ENCODE peak calls at places on chromosomes 3 and 15, in five cellular contexts. U is mucosa of descending colon, R is psoas muscle, E is A673, K is suprapubic skin. Y is an unnamed sample. For H3K4me1, the result is how much of the 10 kb centered on the place peaks cover.

GRCh38 chr15:77599899-77600298 is 32.8 kb downstream of the LINGO1 start:
- DNase-seq in U (peak), R (no peak), E (peak), K (no peak), Y (no peak)

GRCh38 chr3:60588806-60589205 is 662.4 kb downstream of the FHIT start:
- DNase-seq in U (no peak), R (no peak), E (no peak), K (no peak), Y (no peak)

GRCh38 chr15:61687124-61687523 is 373.1 kb downstream of the VPS13C start:
- DNase-seq in U (no peak), R (no peak), E (no peak), K (no peak), Y (no peak)

GRCh38 chr3:179933079-179933478 is 103.7 kb downstream of the PEX5L start:
- DNase-seq in U (no peak), R (no peak), E (no peak), K (no peak), Y (no peak)

GRCh38 chr3:57086201-57086600 is 25.7 kb downstream of the SPATA12 start:
- DNase-seq in U (no peak), R (no peak), E (no peak), K (no peak), Y (no peak)

GRCh38 chr15:48590704-48591103 is 54.8 kb downstream of the FBN1 start:
- DNase-seq in U (no peak), R (no peak), E (no peak), K (no peak), Y (no peak)

GRCh38 chr3:50156991-50157493 is 1.9 kb downstream of the SEMA3F start:
- DNase-seq in U (peak), R (no peak), E (no peak), K (no peak), Y (no peak)

GRCh38 chr15:68312701-68313204 is 35.2 kb downstream of the FEM1B start:
- DNase-seq in U (no peak), R (no peak), E (no peak), K (peak), Y (no peak)

GRCh38 chr3:159711560-159712333 is 276.9 kb upstream of the IL12A start:
- DNase-seq in U (no peak), R (no peak), E (peak), K (no peak), Y (peak)

GRCh38 chr3:49723301-49723630 is 485 bp downstream of the GMPPB start:
- DNase-seq in U (peak), R (peak), E (peak), K (peak), Y (no peak)

GRCh38 chr3:187778726-187779125 is 33.5 kb upstream of the BCL6 start:
- DNase-seq in U (no peak), R (no peak), E (no peak), K (no peak), Y (no peak)

GRCh38 chr3:115808816-115809215 is 185.5 kb downstream of the GAP43 start:
- DNase-seq in U (no peak), R (no peak), E (no peak), K (no peak), Y (no peak)

GRCh38 chr15:44712108-44713005 is 1.0 kb downstream of the B2M start:
- DNase-seq in U (peak), R (peak), E (peak), K (peak), Y (peak)

GRCh38 chr3:44885618-44886017 is 11.2 kb downstream of the TGM4 start:
- DNase-seq in U (no peak), R (no peak), E (peak), K (no peak), Y (no peak)

GRCh38 chr3:57966823-57967222 is 41.4 kb upstream of the FLNB start:
- DNase-seq in U (no peak), R (no peak), E (no peak), K (no peak), Y (no peak)

GRCh38 chr15:65583701-65584100 is 27.2 kb downstream of the INTS14 start:
- DNase-seq in U (peak), R (no peak), E (no peak), K (no peak), Y (no peak)

GRCh38 chr3:150469031-150469930 is 61.2 kb downstream of the TSC22D2 start:
- DNase-seq in U (peak), R (peak), E (peak), K (no peak), Y (no peak)

GRCh38 chr15:68376447-68377060 is 55.4 kb downstream of the ITGA11 start:
- DNase-seq in U (no peak), R (no peak), E (no peak), K (peak), Y (no peak)

GRCh38 chr15:40929730-40930429 is 740 bp downstream of the DLL4 start:
- DNase-seq in U (peak), R (peak), E (no peak), K (no peak), Y (no peak)

GRCh38 chr15:77251662-77252061 is 168.2 kb downstream of the PEAK1 start:
- DNase-seq in U (no peak), R (no peak), E (peak), K (no peak), Y (no peak)

GRCh38 chr3:131775660-131776059 is 259.2 kb downstream of the CPNE4 start:
- DNase-seq in U (no peak), R (no peak), E (no peak), K (no peak), Y (no peak)

GRCh38 chr3:178117641-178118040 is 418.6 kb upstream of the KCNMB2 start:
- DNase-seq in U (no peak), R (no peak), E (no peak), K (no peak), Y (no peak)

GRCh38 chr3:78004578-78004977 is 964.7 kb downstream of the ROBO2 start:
- DNase-seq in U (no peak), R (no peak), E (no peak), K (no peak), Y (no peak)

GRCh38 chr15:77019476-77020331 is 24.8 kb downstream of the PSTPIP1 start:
- DNase-seq in U (no peak), R (peak), E (no peak), K (no peak), Y (no peak)

GRCh38 chr3:67593761-67594234 is 60.6 kb downstream of the SUCLG2 start:
- DNase-seq in U (peak), R (no peak), E (no peak), K (no peak), Y (no peak)

GRCh38 chr3:184145120-184145524 is 10.0 kb downstream of the EIF2B5 start:
- DNase-seq in U (peak), R (peak), E (peak), K (no peak), Y (no peak)

GRCh38 chr3:13420817-13421755 is 964 bp upstream of the NUP210 start:
- DNase-seq in U (peak), R (peak), E (no peak), K (no peak), Y (no peak)

GRCh38 chr3:27726240-27726639 is 4.1 kb upstream of the EOMES start:
- DNase-seq in U (no peak), R (no peak), E (no peak), K (no peak), Y (no peak)

GRCh38 chr3:46845860-46846623 is 17.2 kb downstream of the MYL3 start:
- DNase-seq in U (peak), R (peak), E (peak), K (peak), Y (peak)

GRCh38 chr3:9715764-9716437 is 12.3 kb downstream of the CPNE9 start:
- DNase-seq in U (peak), R (peak), E (peak), K (no peak), Y (no peak)

GRCh38 chr3:112958749-112959560 is 15.9 kb downstream of the CD200R1 start:
- DNase-seq in U (no peak), R (no peak), E (no peak), K (no peak), Y (no peak)

DNA sequence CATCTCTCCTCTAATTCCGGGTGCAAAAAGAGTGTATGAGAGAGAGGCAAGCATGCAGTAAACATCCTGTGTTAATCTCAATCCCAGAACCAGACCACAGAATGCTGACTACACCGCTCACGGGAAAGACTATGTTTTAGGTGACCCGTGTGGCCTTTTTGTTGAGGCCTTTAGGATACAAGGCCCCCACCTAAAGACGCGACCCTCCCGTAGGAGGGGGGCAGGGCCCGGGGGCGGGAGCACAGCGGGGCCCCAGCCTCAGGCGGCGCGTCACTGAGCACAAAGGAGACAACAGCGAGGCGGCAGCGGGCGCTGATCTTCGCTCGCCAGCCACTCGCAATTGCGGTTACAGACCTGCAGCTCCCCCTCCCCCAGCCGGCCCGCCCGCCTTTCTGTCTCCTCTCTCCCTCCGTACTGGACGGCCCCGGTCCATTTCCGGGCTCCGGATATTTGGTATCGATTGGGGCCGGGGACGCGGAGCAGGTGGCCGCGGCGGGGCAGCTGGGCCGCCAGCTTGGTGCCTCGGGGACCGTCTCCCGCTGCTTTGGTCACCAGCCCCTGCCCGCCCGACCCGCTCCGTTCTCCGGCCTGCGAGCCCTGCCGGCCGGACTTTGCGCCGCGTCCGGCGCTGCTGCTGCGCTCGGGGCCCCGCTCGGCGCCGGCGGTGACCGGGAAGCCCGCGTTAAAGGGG is at the start of gene CCDC50:
- DNase-seq in U (peak), R (peak), E (peak), K (peak), Y (peak)
- H3K4me3 ChIP-seq in U (peak), R (peak), E (peak), K (peak), Y (peak)

DNA sequence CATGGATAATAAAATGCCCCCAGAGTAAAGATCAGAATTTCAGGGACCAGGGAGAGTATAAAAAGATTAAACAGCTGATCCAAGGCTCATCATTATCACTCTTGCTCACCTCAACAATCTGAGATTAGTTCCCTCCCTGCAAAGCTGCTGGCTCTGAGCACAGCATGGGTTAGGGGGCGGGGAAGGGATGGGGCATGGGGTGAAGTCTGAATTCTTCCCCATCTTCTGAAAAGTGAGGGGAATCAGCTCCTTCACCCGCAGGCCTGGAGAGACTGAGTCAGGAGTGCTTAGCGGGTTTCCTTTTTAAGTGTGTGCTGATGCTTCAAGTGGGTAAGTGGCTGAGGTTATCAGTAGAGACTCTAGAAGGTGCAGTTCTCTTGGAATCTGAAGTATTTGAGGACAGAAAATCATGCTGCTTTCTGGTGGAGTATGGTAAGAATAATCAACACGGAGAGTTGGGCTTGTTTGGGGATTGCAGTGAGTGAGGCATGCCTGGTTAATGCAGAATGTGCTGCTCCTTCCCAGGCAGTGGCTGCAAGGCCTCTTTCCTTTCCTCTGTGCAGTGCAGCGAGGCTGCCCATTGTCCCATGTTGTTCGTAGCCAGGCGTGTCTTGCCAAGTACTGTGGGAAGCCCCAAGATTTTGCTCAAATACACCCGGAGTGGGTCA is 59.2 kb upstream of the TRAK1 start:
- DNase-seq in U (no peak), R (no peak), E (no peak), K (no peak), Y (no peak)
- H3K4me1 ChIP-seq in U (under half), R (half or more), E (under half), K (half or more), Y (half or more)

DNA sequence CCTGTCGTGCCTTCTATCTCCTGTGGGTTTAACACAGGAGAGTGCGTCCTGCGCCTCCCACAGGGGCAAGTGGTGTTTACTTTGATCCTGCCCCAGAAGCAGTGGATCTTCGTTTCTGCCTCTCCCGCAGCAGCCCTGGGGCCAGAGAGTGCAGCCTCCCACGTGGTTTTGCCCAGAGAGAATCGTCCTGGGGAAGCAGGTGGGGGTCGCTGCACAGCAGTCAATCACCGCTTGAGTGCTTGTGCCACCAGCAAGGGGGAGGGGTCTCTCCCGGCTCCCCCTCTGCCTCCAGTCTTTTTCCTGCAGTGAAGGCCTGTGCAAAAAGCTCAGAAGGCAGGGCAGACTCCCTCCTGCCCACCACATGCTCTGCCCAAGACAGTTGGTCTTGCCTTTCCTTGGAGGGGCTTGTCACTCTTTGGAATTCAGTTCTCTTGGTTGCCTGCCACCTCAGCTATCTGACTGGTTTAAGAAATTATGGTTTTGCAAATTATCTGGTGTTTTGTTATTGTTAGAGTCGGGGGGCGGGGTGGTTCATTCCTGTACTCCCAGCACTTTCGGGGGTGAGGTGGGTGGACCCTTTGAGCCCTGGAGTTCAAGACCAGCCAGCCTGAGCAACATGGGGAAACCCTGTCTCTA is 26.9 kb downstream of the STOML1 start:
- DNase-seq in U (no peak), R (no peak), E (no peak), K (no peak), Y (peak)
- H3K4me3 ChIP-seq in U (no peak), R (no peak), E (no peak), K (no peak), Y (no peak)

GRCh38 chr3:128621234-128621633 is 29.4 kb downstream of the RPN1 start:
- DNase-seq in U (no peak), R (no peak), E (no peak), K (no peak), Y (no peak)
- H3K4me1 ChIP-seq in U (under half), R (under half), E (under half), K (under half), Y (under half)

DNA sequence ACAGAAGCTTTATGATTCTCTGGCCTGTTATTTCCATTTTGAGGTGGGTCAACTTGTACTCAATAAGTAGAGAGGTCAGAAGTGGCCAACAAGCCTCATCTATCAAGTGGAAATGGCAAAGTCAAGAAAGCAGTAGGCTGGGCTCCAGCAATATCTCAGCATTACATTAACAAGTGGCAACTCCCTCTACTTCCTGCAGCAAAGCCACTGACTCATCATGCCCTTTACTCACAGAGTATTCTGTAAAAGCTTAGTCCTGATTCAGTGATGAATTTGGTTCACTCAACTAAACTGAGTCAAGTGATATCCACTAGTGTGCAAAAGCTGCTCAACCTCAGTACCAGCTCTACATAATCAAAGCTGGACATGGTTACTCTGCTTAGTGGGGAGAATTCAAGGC is 954.6 kb downstream of the EPHA3 start:
- DNase-seq in U (no peak), R (no peak), E (peak), K (no peak), Y (no peak)
- H3K4me3 ChIP-seq in U (no peak), R (no peak), E (no peak), K (no peak), Y (no peak)

GRCh38 chr15:89136084-89136806 is 48.0 kb downstream of the ABHD2 start:
- DNase-seq in U (no peak), R (no peak), E (no peak), K (no peak), Y (peak)

GRCh38 chr15:89129123-89129815 is 41.0 kb downstream of the ABHD2 start:
- DNase-seq in U (peak), R (peak), E (peak), K (no peak), Y (peak)

GRCh38 chr15:89129816-89130134 is 41.5 kb downstream of the ABHD2 start:
- DNase-seq in U (no peak), R (no peak), E (no peak), K (no peak), Y (no peak)

GRCh38 chr15:89130194-89130593 is 41.9 kb downstream of the ABHD2 start:
- DNase-seq in U (no peak), R (no peak), E (no peak), K (no peak), Y (peak)

GRCh38 chr15:89132611-89133242 is 44.5 kb downstream of the ABHD2 start:
- DNase-seq in U (no peak), R (no peak), E (no peak), K (no peak), Y (no peak)
- H3K4me1 ChIP-seq in U (under half), R (under half), E (under half), K (under half), Y (half or more)

Y was measured in right lobe of liver.